ENCODE peak calls at places on chromosomes 5 and 9, in seven cellular contexts. M is activated T-cell treated with anti-CD3 and anti-CD28 coated beads for 1 hour, R is MCF 10A, D is HFFc6, O is NCI-H526 treated with DMSO at 0.1 percent for 48 hours, V is cardiac muscle cell, K is globus pallidus. T is an unnamed sample.

GRCh38 chr9:95458666-95459065 is 58.1 kb downstream of the PTCH1 start:
- DNase-seq in M (no peak), R (no peak), D (no peak), O (no peak), V (no peak), K (no peak), T (no peak)

GRCh38 chr9:97518909-97519307 is 17.4 kb downstream of the TMOD1 start:
- DNase-seq in M (no peak), R (peak), D (peak), O (no peak), V (no peak), K (no peak), T (no peak)

GRCh38 chr9:88174324-88174723 is 36.0 kb upstream of the SPATA31C2 start:
- DNase-seq in M (no peak), R (peak), D (no peak), O (no peak), V (no peak), K (no peak), T (no peak)

GRCh38 chr5:150043657-150044333 is 42.6 kb downstream of the CSF1R start:
- DNase-seq in M (no peak), R (no peak), D (no peak), O (no peak), V (no peak), K (no peak), T (no peak)

GRCh38 chr5:159582756-159583523 is 252.7 kb upstream of the IL12B start:
- DNase-seq in M (no peak), R (peak), D (no peak), O (no peak), V (no peak), K (no peak), T (no peak)

GRCh38 chr5:65338606-65339151 is 143.0 kb downstream of the ADAMTS6 start:
- DNase-seq in M (no peak), R (no peak), D (no peak), O (no peak), V (no peak), K (no peak), T (no peak)

GRCh38 chr9:36288057-36288456 is 29.8 kb upstream of the GNE start:
- DNase-seq in M (no peak), R (no peak), D (no peak), O (no peak), V (no peak), K (no peak), T (no peak)

GRCh38 chr9:112380771-112381181 is 868 bp downstream of the HSDL2 start:
- DNase-seq in M (no peak), R (peak), D (no peak), O (no peak), V (peak), K (peak), T (no peak)

GRCh38 chr9:34178698-34179527 is at the start of gene UBAP1:
- DNase-seq in M (peak), R (peak), D (peak), O (peak), V (peak), K (peak), T (peak)

GRCh38 chr9:118268046-118268445 is 563.8 kb downstream of the TLR4 start:
- DNase-seq in M (no peak), R (no peak), D (no peak), O (no peak), V (no peak), K (no peak), T (no peak)

GRCh38 chr5:116273458-116274242 is 188.8 kb downstream of the COMMD10 start:
- DNase-seq in M (no peak), R (no peak), D (peak), O (peak), V (no peak), K (no peak), T (no peak)

GRCh38 chr5:73851782-73852181 is 225.8 kb downstream of the ARHGEF28 start:
- DNase-seq in M (no peak), R (no peak), D (no peak), O (no peak), V (no peak), K (no peak), T (no peak)

GRCh38 chr9:82127993-82128710 is 139.6 kb downstream of the SPATA31D1 start:
- DNase-seq in M (no peak), R (no peak), D (no peak), O (no peak), V (no peak), K (peak), T (peak)

GRCh38 chr9:116008278-116008677 is 145.3 kb upstream of the PAPPA start:
- DNase-seq in M (no peak), R (peak), D (no peak), O (no peak), V (no peak), K (no peak), T (no peak)

GRCh38 chr9:13568851-13569618 is 289.5 kb upstream of the MPDZ start:
- DNase-seq in M (no peak), R (no peak), D (no peak), O (no peak), V (peak), K (peak), T (peak)

GRCh38 chr5:57770029-57770428 is 287.4 kb upstream of the ACTBL2 start:
- DNase-seq in M (no peak), R (no peak), D (no peak), O (no peak), V (no peak), K (no peak), T (no peak)

GRCh38 chr5:26940981-26941380 is 97.4 kb downstream of the CDH9 start:
- DNase-seq in M (no peak), R (no peak), D (no peak), O (no peak), V (no peak), K (no peak), T (no peak)

GRCh38 chr9:126471084-126471611 is 142.6 kb upstream of the LMX1B start:
- DNase-seq in M (peak), R (peak), D (no peak), O (no peak), V (no peak), K (peak), T (peak)